ENCODE peak calls at places on chromosome 11, in nine cellular contexts. H is cardiac muscle cell, A is PC-3, N is mucosa of descending colon, K is cardiac fibroblast, D is nephron progenitor cell, C is HCT116, F is omental fat pad, G is AG04449. P is an unnamed sample.

GRCh38 chr11:69213315-69213714 is 57.6 kb downstream of the SMIM38 start:
- DNase-seq in F (no peak), A (no peak), H (no peak), D (no peak), N (no peak), C (no peak), K (peak), G (no peak), P (no peak)

GRCh38 chr11:78460468-78460867 is 42.8 kb upstream of the GAB2 start:
- DNase-seq in F (no peak), G (no peak), N (no peak), A (peak), D (no peak), K (peak), C (no peak), H (no peak), P (no peak)

GRCh38 chr11:113603277-113604059 is 102.6 kb downstream of the TMPRSS5 start:
- DNase-seq in N (no peak), H (no peak), G (no peak), K (peak), D (no peak), A (no peak), F (no peak), C (no peak), P (no peak)

GRCh38 chr11:58787903-58788302 is 56.2 kb upstream of the GLYAT start:
- DNase-seq in F (no peak), H (no peak), N (no peak), A (peak), D (no peak), K (peak), C (no peak), G (no peak), P (no peak)

GRCh38 chr11:416757-417621 is 2.2 kb upstream of the SIGIRR start:
- DNase-seq in G (no peak), C (no peak), F (peak), H (peak), K (no peak), N (peak), A (peak), D (peak), P (peak)

GRCh38 chr11:66188580-66188979 is 79.9 kb upstream of the RAB1B start:
- DNase-seq in A (peak), F (no peak), G (no peak), C (no peak), D (no peak), N (no peak), H (no peak), K (peak), P (no peak)

GRCh38 chr11:69000831-69001245 is 12.2 kb downstream of the MRGPRF start:
- DNase-seq in C (peak), D (no peak), N (peak), A (peak), F (no peak), K (peak), H (no peak), G (peak), P (peak)

GRCh38 chr11:102269927-102270326 is 47.4 kb upstream of the BIRC3 start:
- DNase-seq in A (peak), F (no peak), N (peak), H (no peak), K (peak), D (no peak), C (no peak), G (no peak), P (no peak)

GRCh38 chr11:131095501-131096185 is 179.4 kb upstream of the SNX19 start:
- DNase-seq in C (no peak), K (no peak), A (no peak), D (no peak), F (no peak), G (no peak), N (no peak), H (no peak), P (no peak)

GRCh38 chr11:72932132-72932570 is 117.9 kb downstream of the ATG16L2 start:
- DNase-seq in C (no peak), N (no peak), F (no peak), A (peak), G (no peak), K (peak), H (no peak), D (no peak), P (no peak)

GRCh38 chr11:103228807-103229206 is 119.6 kb downstream of the DYNC2H1 start:
- DNase-seq in C (no peak), N (no peak), D (peak), G (no peak), A (no peak), H (no peak), K (peak), F (no peak), P (no peak)

GRCh38 chr11:65613091-65613928 is 711 bp downstream of the MAP3K11 start:
- DNase-seq in N (peak), A (peak), G (no peak), D (no peak), F (no peak), K (no peak), C (no peak), H (peak), P (peak)

GRCh38 chr11:75524576-75525432 is 937 bp downstream of the GDPD5 start:
- DNase-seq in N (peak), C (no peak), F (no peak), G (no peak), K (peak), H (peak), A (peak), D (peak), P (no peak)

GRCh38 chr11:6992457-6993431 is 27.4 kb downstream of the ZNF214 start:
- DNase-seq in F (no peak), K (peak), G (peak), D (no peak), H (no peak), N (no peak), C (no peak), A (peak), P (no peak)

GRCh38 chr11:9169595-9170295 is 78.3 kb upstream of the SCUBE2 start:
- DNase-seq in A (no peak), H (no peak), F (no peak), D (no peak), K (no peak), C (no peak), N (no peak), G (no peak), P (no peak)

GRCh38 chr11:4072668-4073285 is 21.8 kb upstream of the RRM1 start:
- DNase-seq in G (no peak), F (no peak), C (peak), K (peak), A (peak), N (no peak), H (peak), D (peak), P (peak)

GRCh38 chr11:20599424-20600346 is at the start of gene SLC6A5:
- DNase-seq in A (peak), F (no peak), N (no peak), G (no peak), H (peak), K (peak), D (peak), C (no peak), P (peak)

GRCh38 chr11:45021692-45022130 is 71.0 kb upstream of the TP53I11 start:
- DNase-seq in A (no peak), K (peak), H (peak), N (peak), C (no peak), F (no peak), G (no peak), D (peak), P (no peak)

GRCh38 chr11:31529189-31529588 is 19.6 kb downstream of the ELP4 start:
- DNase-seq in A (no peak), H (no peak), G (no peak), N (no peak), K (no peak), F (no peak), C (no peak), D (no peak), P (no peak)

GRCh38 chr11:123434262-123434661 is 4.2 kb downstream of the GRAMD1B start:
- DNase-seq in G (no peak), F (no peak), A (peak), C (peak), D (no peak), K (peak), N (no peak), H (no peak), P (peak)

GRCh38 chr11:590997-591396 is 14.7 kb downstream of the PHRF1 start:
- DNase-seq in K (no peak), G (no peak), D (no peak), A (no peak), F (no peak), C (no peak), N (no peak), H (no peak), P (no peak)

GRCh38 chr11:79160786-79161403 is 279.9 kb downstream of the TENM4 start:
- DNase-seq in C (no peak), D (peak), F (no peak), A (peak), N (no peak), K (peak), G (no peak), H (peak), P (no peak)

GRCh38 chr11:11407065-11407737 is 54.2 kb upstream of the CSNK2A3 start:
- DNase-seq in F (no peak), H (peak), K (no peak), N (no peak), G (no peak), D (no peak), C (no peak), A (no peak), P (no peak)

GRCh38 chr11:15627560-15627959 is 512.8 kb downstream of the INSC start:
- DNase-seq in C (no peak), D (no peak), G (no peak), F (no peak), H (no peak), A (peak), K (peak), N (no peak), P (no peak)

GRCh38 chr11:6755303-6755952 is 16.3 kb downstream of the OR2AG2 start:
- DNase-seq in F (no peak), N (no peak), A (peak), G (no peak), C (peak), K (peak), D (peak), H (peak), P (peak)

GRCh38 chr11:108135845-108136599 is 14.7 kb downstream of the ACAT1 start:
- DNase-seq in F (no peak), N (no peak), G (no peak), A (peak), D (no peak), K (peak), C (no peak), H (no peak), P (no peak)

GRCh38 chr11:85170184-85170583 is 457.0 kb downstream of the DLG2 start:
- DNase-seq in N (no peak), G (no peak), C (peak), H (no peak), A (peak), D (no peak), K (peak), F (no peak), P (peak)

GRCh38 chr11:79198898-79199250 is 242.0 kb downstream of the TENM4 start:
- DNase-seq in F (no peak), K (peak), A (peak), G (no peak), N (no peak), H (no peak), D (no peak), C (no peak), P (no peak)

GRCh38 chr11:111736191-111736590 is 30.0 kb downstream of the PPP2R1B start:
- DNase-seq in H (no peak), K (peak), G (no peak), F (no peak), A (no peak), C (no peak), D (no peak), N (peak), P (no peak)

GRCh38 chr11:32259641-32260081 is 168.8 kb downstream of the RCN1 start:
- DNase-seq in A (peak), N (no peak), K (peak), F (no peak), H (peak), G (no peak), C (no peak), D (no peak), P (no peak)

GRCh38 chr11:23569547-23569946 is 709.3 kb upstream of the CCDC179 start:
- DNase-seq in H (no peak), D (no peak), C (no peak), F (no peak), K (no peak), G (no peak), N (no peak), A (no peak), P (no peak)

GRCh38 chr11:119688362-119688761 is 40.6 kb downstream of the NECTIN1 start:
- DNase-seq in C (no peak), D (no peak), N (no peak), G (no peak), A (no peak), H (no peak), K (no peak), F (no peak), P (no peak)

GRCh38 chr11:47991266-47991830 is 11.0 kb downstream of the PTPRJ start:
- DNase-seq in C (no peak), G (no peak), N (peak), D (no peak), F (no peak), A (peak), H (peak), K (no peak), P (peak)

DNA sequence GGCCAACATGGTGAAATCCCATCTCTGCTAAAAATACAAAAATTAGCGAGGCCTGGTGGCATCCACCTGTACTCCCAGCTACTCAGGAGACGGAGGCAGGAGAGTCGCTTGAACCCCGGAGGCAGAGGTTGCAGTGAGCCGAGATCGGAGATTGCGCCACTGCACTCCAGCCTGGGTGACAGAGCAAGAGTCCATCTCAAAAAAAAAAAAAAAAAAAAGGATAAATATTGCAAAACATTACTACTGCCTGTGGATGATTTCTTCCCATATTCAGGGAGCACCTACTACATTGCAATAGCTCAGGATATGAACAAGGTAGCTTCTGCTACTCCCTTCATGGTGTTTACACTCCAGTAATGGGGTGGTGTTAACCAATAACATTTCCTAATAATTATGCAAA is 980.6 kb downstream of the NTM start:
- DNase-seq in K (no peak), A (no peak), H (no peak), D (no peak), N (no peak), F (no peak), G (no peak), C (no peak), P (no peak)
- TF ChIP-seq CTCF in K (no peak), A (no peak), H (no peak), D (no peak), N (no peak), F (no peak), G (no peak), C (no peak), P (no peak)

GRCh38 chr11:61890536-61891330 is 612 bp downstream of the FADS3 start:
- DNase-seq in K (peak), D (no peak), F (peak), G (peak), C (no peak), A (peak), N (peak), H (peak), P (peak)
- TF ChIP-seq CTCF in K (no peak), D (no peak), F (no peak), G (peak), C (no peak), A (peak), N (no peak), H (no peak), P (no peak)

DNA sequence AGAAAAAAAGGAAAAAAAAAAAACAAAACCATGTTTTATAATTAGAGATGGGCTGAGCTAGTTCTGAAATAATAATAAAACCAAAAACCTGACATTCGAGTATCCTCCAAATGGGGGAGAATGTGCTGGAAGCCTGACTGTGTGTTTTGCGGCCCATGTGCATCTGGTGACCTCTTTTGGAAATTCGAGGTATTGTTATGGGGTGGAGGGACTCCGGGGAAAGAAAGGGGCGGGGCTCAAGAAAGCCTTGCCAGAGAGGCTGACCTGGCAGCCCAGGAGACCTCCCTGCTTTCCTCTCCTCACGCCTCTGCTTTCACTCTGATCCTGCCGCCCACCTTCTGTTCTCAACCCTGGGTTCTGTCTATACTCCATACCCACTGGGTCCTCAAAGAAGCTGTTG is 72.9 kb downstream of the CTTN start:
- DNase-seq in F (no peak), C (peak), K (peak), G (no peak), A (peak), N (no peak), D (peak), H (peak), P (peak)
- TF ChIP-seq CTCF in F (no peak), C (peak), K (peak), G (no peak), A (peak), N (no peak), D (peak), H (peak), P (no peak)

GRCh38 chr11:121246769-121247035 is 45.9 kb upstream of the SC5D start:
- DNase-seq in D (no peak), N (no peak), K (no peak), F (no peak), A (no peak), G (no peak), H (no peak), C (no peak), P (no peak)
- TF ChIP-seq CTCF in D (no peak), N (no peak), K (no peak), F (no peak), A (no peak), G (no peak), H (no peak), C (no peak), P (no peak)

GRCh38 chr11:128069665-128070064 is 517.7 kb downstream of the ETS1 start:
- DNase-seq in D (no peak), H (no peak), F (no peak), N (no peak), A (no peak), G (no peak), K (no peak), C (no peak), P (no peak)
- TF ChIP-seq CTCF in D (no peak), H (no peak), F (no peak), N (no peak), A (no peak), G (no peak), K (no peak), C (no peak), P (no peak)

GRCh38 chr11:125950696-125951645 is 5.1 kb downstream of the VSIG10L2 start:
- DNase-seq in C (no peak), N (no peak), G (no peak), H (no peak), K (peak), F (no peak), A (no peak), D (no peak), P (no peak)

GRCh38 chr11:125952973-125953372 is 7.1 kb downstream of the VSIG10L2 start:
- DNase-seq in C (no peak), K (no peak), H (no peak), A (peak), G (no peak), F (no peak), D (no peak), N (peak), P (no peak)

GRCh38 chr11:125951731-125952130 is 5.9 kb downstream of the VSIG10L2 start:
- DNase-seq in F (no peak), G (no peak), D (no peak), K (no peak), C (no peak), N (no peak), H (no peak), A (no peak), P (no peak)

GRCh38 chr11:125953401-125953935 is 7.6 kb downstream of the VSIG10L2 start:
- DNase-seq in G (no peak), F (no peak), C (no peak), H (no peak), A (no peak), D (no peak), K (no peak), N (no peak), P (no peak)

GRCh38 chr11:125952559-125952958 is 6.7 kb downstream of the VSIG10L2 start:
- DNase-seq in N (no peak), H (no peak), C (no peak), A (no peak), G (no peak), K (no peak), D (no peak), F (no peak), P (no peak)
- TF ChIP-seq CTCF in N (no peak), H (no peak), C (no peak), A (no peak), G (no peak), K (no peak), D (no peak), F (no peak), P (no peak)